ENCODE peak calls at places on chromosomes 2 and 18, in five cellular contexts. I is right atrium auricular region, G is AG04450, B is tibial nerve, N is A549. O is an unnamed sample.

GRCh38 chr2:234399451-234400246 is 97.2 kb downstream of the ARL4C start:
- DNase-seq in B (no peak), N (no peak), G (no peak), I (no peak), O (no peak)

GRCh38 chr2:239266779-239267410 is 133.9 kb downstream of the HDAC4 start:
- DNase-seq in N (no peak), B (no peak), I (peak), G (no peak), O (no peak)

GRCh38 chr2:108965540-108966299 is 23.3 kb downstream of the EDAR start:
- DNase-seq in G (no peak), I (no peak), N (no peak), B (no peak), O (no peak)

GRCh38 chr18:60676807-60677206 is 304.2 kb upstream of the MC4R start:
- DNase-seq in B (no peak), N (no peak), I (no peak), G (no peak), O (no peak)

GRCh38 chr2:45256867-45257641 is 247.8 kb upstream of the SIX2 start:
- DNase-seq in B (no peak), N (no peak), I (no peak), G (no peak), O (no peak)

GRCh38 chr2:7777668-7778067 is 860.5 kb downstream of the RNF144A start:
- DNase-seq in B (no peak), I (no peak), G (no peak), N (no peak), O (no peak)

GRCh38 chr2:22536131-22536530 is 848.8 kb upstream of the KLHL29 start:
- DNase-seq in G (no peak), B (no peak), I (no peak), N (peak), O (no peak)

GRCh38 chr2:219149667-219150066 is 10.9 kb downstream of the NHEJ1 start:
- DNase-seq in B (no peak), G (no peak), N (no peak), I (no peak), O (no peak)

GRCh38 chr2:233010569-233011267 is 2.3 kb downstream of the NGEF start:
- DNase-seq in B (no peak), I (no peak), G (no peak), N (no peak), O (no peak)

GRCh38 chr2:145494441-145494840 is 974.5 kb upstream of the ZEB2 start:
- DNase-seq in N (no peak), B (no peak), G (no peak), I (no peak), O (no peak)

GRCh38 chr2:235024951-235025773 is 73.3 kb downstream of the SH3BP4 start:
- DNase-seq in I (no peak), G (no peak), N (no peak), B (no peak), O (peak)

GRCh38 chr18:63319383-63320040 is at the start of gene BCL2:
- DNase-seq in N (peak), I (no peak), G (no peak), B (peak), O (peak)

GRCh38 chr2:68839260-68839833 is 31.9 kb downstream of the BMP10 start:
- DNase-seq in I (no peak), B (no peak), G (no peak), N (peak), O (no peak)

GRCh38 chr2:141341444-141341843 is 789.4 kb downstream of the LRP1B start:
- DNase-seq in N (peak), I (no peak), B (no peak), G (peak), O (no peak)

GRCh38 chr2:65351948-65352595 is 80.3 kb downstream of the SPRED2 start:
- DNase-seq in N (no peak), B (no peak), G (no peak), I (no peak), O (no peak)

GRCh38 chr2:63827749-63828148 is 13.9 kb upstream of the UGP2 start:
- DNase-seq in N (peak), B (no peak), I (no peak), G (peak), O (no peak)

DNA sequence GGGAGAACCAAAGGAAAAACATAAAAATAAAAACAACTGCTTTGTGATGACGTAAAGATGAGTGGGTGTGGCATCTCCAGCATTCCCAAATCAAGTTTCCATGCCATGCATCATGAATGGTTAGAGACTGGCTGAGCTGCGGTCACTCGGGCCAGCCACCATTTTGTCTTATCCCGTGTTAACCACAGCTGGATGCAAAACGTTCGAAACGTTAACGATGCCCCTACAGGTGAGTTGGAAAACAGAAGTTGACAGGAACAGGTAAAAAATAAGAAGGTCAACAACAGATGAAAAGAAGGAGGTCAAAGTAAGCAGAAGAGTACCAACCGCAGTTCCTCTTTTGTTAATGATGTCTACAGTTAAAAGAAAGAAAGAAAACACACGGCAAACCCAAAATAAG is 411.1 kb downstream of the NRXN1 start:
- DNase-seq in G (no peak), N (no peak), B (no peak), I (no peak), O (no peak)
- TF ChIP-seq CTCF in G (no peak), N (no peak), B (no peak), I (no peak), O (no peak)

DNA sequence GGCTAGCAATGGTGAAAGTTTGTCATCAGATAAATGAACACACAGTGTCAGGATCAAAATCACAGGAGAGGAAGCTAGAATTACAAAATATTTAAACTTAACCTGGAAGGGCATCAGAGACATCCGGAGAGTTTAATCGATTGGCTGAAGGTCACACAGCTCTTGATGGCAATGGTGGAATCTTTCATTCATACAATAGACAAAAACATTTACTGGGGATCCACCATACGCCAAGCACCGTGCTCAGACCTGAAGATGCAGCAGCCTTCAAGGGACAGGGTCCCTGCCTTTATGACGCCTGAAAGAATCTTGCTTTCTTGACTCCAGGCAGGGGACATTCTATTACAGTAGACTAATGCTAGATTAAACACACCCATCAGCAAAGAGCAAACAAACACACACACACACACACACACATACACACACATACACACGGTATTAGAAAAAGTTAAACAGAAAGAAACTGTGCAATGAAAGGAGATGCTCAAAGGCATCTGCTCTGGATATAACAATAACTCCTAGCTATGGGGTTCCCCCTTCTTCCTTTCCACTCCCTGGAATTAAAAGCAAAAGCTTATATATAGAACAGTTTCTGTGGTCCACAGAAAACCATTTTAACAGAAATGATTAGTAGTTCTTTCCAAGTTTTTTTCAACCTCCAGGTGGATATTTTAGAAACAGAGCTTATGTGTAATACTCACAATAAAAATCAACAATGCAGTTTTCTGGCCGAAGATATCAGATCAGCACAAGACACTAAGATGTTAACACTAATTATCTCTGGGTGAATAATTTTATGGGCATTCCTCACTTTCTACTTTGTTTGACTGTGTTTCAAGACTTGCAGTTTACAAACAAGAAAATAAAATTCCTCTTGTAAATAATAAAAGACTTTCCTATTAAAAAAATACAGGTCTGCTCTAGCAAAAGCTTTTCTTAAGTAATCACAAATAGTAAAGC is 151.7 kb downstream of the ANKRD44 start:
- DNase-seq in B (no peak), G (no peak), N (peak), I (no peak), O (no peak)
- H3K4me3 ChIP-seq in B (no peak), G (no peak), N (no peak), I (no peak), O (no peak)

GRCh38 chr2:18829976-18830375 is 240.6 kb upstream of the NT5C1B start:
- DNase-seq in I (no peak), B (no peak), G (no peak), N (no peak), O (no peak)

GRCh38 chr2:18830962-18831361 is 241.6 kb upstream of the NT5C1B start:
- DNase-seq in B (no peak), G (no peak), N (no peak), I (no peak), O (no peak)

GRCh38 chr2:18831916-18832510 is 242.6 kb upstream of the NT5C1B start:
- DNase-seq in G (no peak), I (no peak), B (no peak), N (no peak), O (no peak)

GRCh38 chr2:18828296-18828695 is 238.9 kb upstream of the NT5C1B start:
- DNase-seq in I (no peak), B (no peak), N (no peak), G (no peak), O (no peak)

GRCh38 chr2:18829331-18829902 is 240.0 kb upstream of the NT5C1B start:
- DNase-seq in I (no peak), B (no peak), G (peak), N (peak), O (no peak)
- H3K27ac ChIP-seq in I (peak), B (no peak), G (no peak), N (no peak), O (no peak)

DNA sequence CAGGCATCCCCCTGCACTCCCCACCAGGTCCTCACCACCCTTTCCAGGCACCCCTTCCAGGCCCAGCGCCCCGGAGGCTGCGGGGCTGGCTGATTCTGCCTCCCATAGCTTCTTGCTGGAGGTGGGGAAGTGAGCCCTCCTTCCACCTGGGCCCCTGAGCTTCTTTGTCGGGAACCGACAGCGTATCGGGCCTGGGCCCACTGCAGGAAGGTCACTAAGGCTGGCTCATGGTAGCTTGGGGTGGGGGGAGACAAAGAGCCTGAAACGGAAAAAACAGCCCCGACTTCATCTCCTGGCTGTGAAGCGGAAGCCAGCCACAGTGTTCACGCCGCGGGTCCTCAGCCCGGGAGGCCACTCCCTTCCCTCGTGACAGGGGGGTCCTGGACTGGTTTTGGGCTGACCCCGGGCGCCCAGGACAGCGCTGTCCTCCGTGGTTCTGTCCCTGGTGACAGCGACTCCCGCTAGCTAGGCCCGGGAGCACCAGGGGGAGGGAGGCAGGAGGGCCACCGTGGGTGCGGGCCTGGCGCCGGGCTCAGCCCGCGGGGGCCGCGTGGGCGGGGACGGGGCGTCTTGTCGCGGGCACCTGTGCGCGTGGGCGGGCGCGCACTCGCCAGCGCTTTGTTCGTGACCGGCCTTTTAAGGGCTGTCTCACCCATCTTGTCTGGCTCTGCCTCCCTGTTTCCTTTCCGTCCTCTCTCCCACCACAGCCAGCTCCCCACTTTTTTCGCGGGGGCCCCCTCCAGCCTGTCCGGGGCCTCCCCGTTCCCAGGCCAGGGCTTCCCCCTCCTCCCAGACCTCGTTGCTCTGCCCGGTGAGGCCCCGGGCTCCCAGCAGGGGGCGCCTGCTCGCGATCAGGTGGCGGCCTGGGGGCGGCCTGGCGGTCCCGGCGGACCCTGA is 64.9 kb downstream of the DNMT3A start:
- DNase-seq in I (no peak), N (no peak), G (no peak), B (no peak), O (no peak)
- TF ChIP-seq CTCF in I (peak), N (peak), G (peak), B (peak), O (peak)

GRCh38 chr18:3265564-3266033 is 3.7 kb downstream of the MYL12B start:
- DNase-seq in I (no peak), G (no peak), N (no peak), B (no peak), O (no peak)

GRCh38 chr18:3262234-3263171 is 570 bp downstream of the MYL12B start:
- DNase-seq in B (no peak), N (peak), G (no peak), I (no peak), O (no peak)

GRCh38 chr18:3266062-3266608 is 4.2 kb downstream of the MYL12B start:
- DNase-seq in I (no peak), N (no peak), B (no peak), G (no peak), O (no peak)

GRCh38 chr18:3261393-3262233 is at the start of gene MYL12B:
- DNase-seq in G (no peak), B (peak), I (peak), N (peak), O (peak)

GRCh38 chr18:3264362-3264761 is 2.4 kb downstream of the MYL12B start:
- DNase-seq in G (no peak), N (peak), B (no peak), I (no peak), O (no peak)
- H3K4me3 ChIP-seq in G (peak), N (peak), B (peak), I (no peak), O (peak)

DNA sequence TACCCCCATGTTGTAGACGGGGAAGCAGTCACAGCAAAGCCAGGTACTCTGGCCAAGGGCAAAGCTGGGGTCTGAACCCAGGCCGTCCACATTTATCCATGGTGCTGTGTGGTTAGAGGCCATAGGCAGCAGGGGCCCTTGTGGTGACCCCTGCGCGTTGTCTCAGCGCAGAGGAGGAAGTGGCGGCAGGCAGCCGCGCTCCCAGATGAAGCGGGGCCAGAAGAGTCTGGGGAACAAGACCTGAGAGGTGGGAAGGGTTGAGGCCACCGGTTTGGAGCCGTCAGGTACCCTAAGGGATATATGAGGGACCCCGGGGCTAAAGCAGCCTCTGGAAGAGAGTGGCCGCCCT is 770 bp downstream of the ZNF396 start:
- DNase-seq in G (no peak), I (no peak), B (no peak), N (no peak), O (no peak)
- H3K27ac ChIP-seq in G (no peak), I (peak), B (peak), N (peak), O (no peak)

GRCh38 chr2:26725516-26725810 is 32.9 kb downstream of the KCNK3 start:
- DNase-seq in G (no peak), I (no peak), B (no peak), N (no peak), O (no peak)

GRCh38 chr2:26729311-26729710 is 34.8 kb upstream of the SLC35F6 start:
- DNase-seq in G (no peak), B (no peak), I (no peak), N (no peak), O (no peak)

GRCh38 chr2:26726229-26726628 is 33.7 kb downstream of the KCNK3 start:
- DNase-seq in B (no peak), G (no peak), I (no peak), N (no peak), O (no peak)

GRCh38 chr2:26730549-26730948 is 33.5 kb upstream of the SLC35F6 start:
- DNase-seq in B (no peak), G (no peak), N (no peak), I (no peak), O (no peak)

GRCh38 chr2:26727641-26728561 is 35.4 kb downstream of the KCNK3 start:
- DNase-seq in N (no peak), G (no peak), B (no peak), I (no peak), O (no peak)
- TF ChIP-seq CTCF in N (no peak), G (no peak), B (peak), I (peak), O (no peak)

GRCh38 chr2:222213084-222213483 is 85.7 kb downstream of the PAX3 start:
- DNase-seq in G (no peak), B (no peak), I (no peak), N (no peak), O (no peak)
- H3K4me3 ChIP-seq in G (no peak), B (no peak), I (no peak), N (no peak), O (no peak)

O was measured in dorsolateral prefrontal cortex.